ENCODE peak calls at places on chromosomes 11 and 22, in nine cellular contexts. A, N, K, M, I, Z, J, O and F are unnamed samples.
A peak's percentile ranks its signal among the peaks of the same experiment; 100 is the strongest.

GRCh38 chr11:59102259-59102765 is 4.7 kb upstream of the FAM111B start:
- DNase-seq in A (peak; percentile 96), N (no peak), K (peak; percentile 91), M (peak; percentile 66), I (no peak), Z (peak; percentile 65), J (no peak), O (no peak), F (peak; percentile 69)

GRCh38 chr11:22491826-22492225 is 133.8 kb downstream of the FANCF start:
- DNase-seq in A (peak; percentile 41), N (no peak), K (no peak), M (no peak), I (no peak), Z (no peak), J (no peak), O (no peak), F (no peak)

GRCh38 chr22:38802671-38803121 is 8.8 kb upstream of the DNAL4 start:
- DNase-seq in A (peak; percentile 70), N (no peak), K (no peak), M (peak; percentile 33), I (peak; percentile 53), Z (peak; percentile 35), J (peak; percentile 62), O (no peak), F (peak; percentile 85)

GRCh38 chr11:60378359-60378758 is at the start of gene MS4A7:
- DNase-seq in A (no peak), N (peak; percentile 81), K (peak; percentile 88), M (peak; percentile 44), I (no peak), Z (no peak), J (no peak), O (no peak), F (peak; percentile 72)

GRCh38 chr11:111148953-111149352 is 96.6 kb upstream of the POU2AF2 start:
- DNase-seq in A (no peak), N (no peak), K (no peak), M (no peak), I (no peak), Z (no peak), J (no peak), O (no peak), F (no peak)

GRCh38 chr22:44068422-44069191 is 44.5 kb downstream of the PARVB start:
- DNase-seq in A (no peak), N (peak; percentile 43), K (no peak), M (peak; percentile 38), I (no peak), Z (no peak), J (no peak), O (no peak), F (no peak)

GRCh38 chr11:76888989-76889388 is 28.3 kb downstream of the ACER3 start:
- DNase-seq in A (no peak), N (no peak), K (no peak), M (no peak), I (peak; percentile 3), Z (no peak), J (no peak), O (no peak), F (no peak)

GRCh38 chr11:131749100-131749499 is 378.7 kb downstream of the NTM start:
- DNase-seq in A (no peak), N (no peak), K (no peak), M (no peak), I (no peak), Z (no peak), J (no peak), O (no peak), F (no peak)

GRCh38 chr22:43592470-43592869 is 180.7 kb downstream of the MPPED1 start:
- DNase-seq in A (peak; percentile 73), N (no peak), K (no peak), M (no peak), I (no peak), Z (no peak), J (no peak), O (no peak), F (no peak)

GRCh38 chr11:74844072-74844471 is 95.4 kb downstream of the RNF169 start:
- DNase-seq in A (no peak), N (no peak), K (no peak), M (no peak), I (no peak), Z (no peak), J (no peak), O (no peak), F (no peak)

GRCh38 chr11:45473491-45473890 is 187.3 kb upstream of the SYT13 start:
- DNase-seq in A (peak; percentile 21), N (no peak), K (peak; percentile 18), M (no peak), I (no peak), Z (no peak), J (no peak), O (no peak), F (peak; percentile 20)

GRCh38 chr11:422249-422656 is 7.5 kb upstream of the SIGIRR start:
- DNase-seq in A (no peak), N (no peak), K (no peak), M (no peak), I (no peak), Z (no peak), J (no peak), O (no peak), F (no peak)

GRCh38 chr11:68974421-68975194 is 6.2 kb downstream of the MRGPRD start:
- DNase-seq in A (peak; percentile 68), N (no peak), K (peak; percentile 67), M (peak; percentile 6), I (no peak), Z (no peak), J (peak; percentile 77), O (no peak), F (peak; percentile 53)

GRCh38 chr22:41405588-41405987 is 23.8 kb downstream of the TEF start:
- DNase-seq in A (no peak), N (no peak), K (peak; percentile 77), M (no peak), I (no peak), Z (no peak), J (no peak), O (no peak), F (no peak)

GRCh38 chr22:27327497-27327896 is 474.1 kb downstream of the MN1 start:
- DNase-seq in A (no peak), N (no peak), K (no peak), M (no peak), I (no peak), Z (no peak), J (no peak), O (peak; percentile 64), F (no peak)

DNA sequence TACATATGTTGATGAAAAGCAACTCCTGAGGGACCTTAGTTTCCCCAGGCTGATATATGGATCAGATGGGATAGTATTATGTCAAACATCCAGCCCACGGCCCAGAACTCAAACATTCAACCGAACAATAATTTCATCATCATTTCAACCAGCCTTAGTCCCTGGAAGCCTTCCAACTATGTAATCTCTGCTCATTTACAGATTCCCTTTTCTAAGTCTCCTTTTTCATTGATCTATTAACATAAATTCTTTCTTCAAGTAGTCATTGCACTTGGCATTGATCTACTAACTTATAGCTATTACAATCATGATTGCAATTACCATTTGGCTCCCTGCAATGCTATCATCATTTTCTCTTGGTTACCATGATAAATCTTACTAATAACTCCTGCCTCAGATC is 175.0 kb downstream of the RRAS2 start:
- DNase-seq in A (no peak), N (no peak), K (no peak), M (no peak), I (no peak), Z (no peak), J (no peak), O (no peak), F (no peak)
- TF ChIP-seq POLR2AphosphoS5 in A (no peak), N (no peak), K (no peak), M (no peak), I (no peak), Z (no peak), J (no peak), O (no peak), F (no peak)

DNA sequence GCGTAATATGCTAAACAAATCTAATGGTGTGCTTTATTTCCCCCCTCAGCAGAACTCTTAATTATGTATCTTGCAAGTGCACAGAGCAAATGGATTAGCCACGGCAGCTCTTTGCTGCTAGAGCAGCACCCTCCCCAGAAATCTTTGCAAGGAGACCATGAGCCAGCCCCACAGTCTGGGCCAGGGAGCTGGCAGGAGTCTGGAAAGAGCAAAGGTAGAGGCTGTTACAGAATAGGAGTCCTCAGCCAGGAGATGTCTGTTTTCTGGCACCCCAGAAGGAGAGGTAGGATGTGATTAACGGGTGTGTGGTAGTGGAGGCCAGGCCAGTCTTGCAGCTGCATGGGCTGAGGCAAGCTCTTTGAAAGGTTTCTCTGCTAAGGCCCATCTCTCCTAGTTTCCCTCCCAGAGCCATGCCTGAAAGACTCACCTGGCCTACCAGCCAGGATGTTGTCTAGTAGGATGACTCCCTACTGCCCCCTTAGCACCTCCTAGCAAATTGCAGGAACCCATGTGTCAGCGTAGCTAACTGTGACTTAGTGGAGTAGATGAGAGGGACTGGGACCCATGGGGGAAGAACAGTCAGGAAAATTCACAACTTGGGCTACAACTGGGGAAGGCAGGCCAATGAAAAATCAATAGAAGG is 557.2 kb downstream of the BUD13 start:
- DNase-seq in A (peak; percentile 88), N (no peak), K (no peak), M (no peak), I (no peak), Z (no peak), J (no peak), O (no peak), F (no peak)
- TF ChIP-seq CTCF in A (peak; percentile 72), N (no peak), K (no peak), M (no peak), I (peak; percentile 37), Z (no peak), J (peak; percentile 46), O (no peak), F (no peak)

GRCh38 chr22:36472689-36473088 is 8.8 kb downstream of the TXN2 start:
- DNase-seq in A (no peak), N (no peak), K (no peak), M (no peak), I (no peak), Z (no peak), J (no peak), O (no peak), F (no peak)
- H3K4me3 ChIP-seq in A (no peak overlapping the region), N (no peak overlapping the region), K (no peak overlapping the region), M (no peak overlapping the region), I (no peak overlapping the region), Z (no peak overlapping the region), J (no peak overlapping the region), O (no peak overlapping the region), F (peak overlapping the region; percentile 50)

DNA sequence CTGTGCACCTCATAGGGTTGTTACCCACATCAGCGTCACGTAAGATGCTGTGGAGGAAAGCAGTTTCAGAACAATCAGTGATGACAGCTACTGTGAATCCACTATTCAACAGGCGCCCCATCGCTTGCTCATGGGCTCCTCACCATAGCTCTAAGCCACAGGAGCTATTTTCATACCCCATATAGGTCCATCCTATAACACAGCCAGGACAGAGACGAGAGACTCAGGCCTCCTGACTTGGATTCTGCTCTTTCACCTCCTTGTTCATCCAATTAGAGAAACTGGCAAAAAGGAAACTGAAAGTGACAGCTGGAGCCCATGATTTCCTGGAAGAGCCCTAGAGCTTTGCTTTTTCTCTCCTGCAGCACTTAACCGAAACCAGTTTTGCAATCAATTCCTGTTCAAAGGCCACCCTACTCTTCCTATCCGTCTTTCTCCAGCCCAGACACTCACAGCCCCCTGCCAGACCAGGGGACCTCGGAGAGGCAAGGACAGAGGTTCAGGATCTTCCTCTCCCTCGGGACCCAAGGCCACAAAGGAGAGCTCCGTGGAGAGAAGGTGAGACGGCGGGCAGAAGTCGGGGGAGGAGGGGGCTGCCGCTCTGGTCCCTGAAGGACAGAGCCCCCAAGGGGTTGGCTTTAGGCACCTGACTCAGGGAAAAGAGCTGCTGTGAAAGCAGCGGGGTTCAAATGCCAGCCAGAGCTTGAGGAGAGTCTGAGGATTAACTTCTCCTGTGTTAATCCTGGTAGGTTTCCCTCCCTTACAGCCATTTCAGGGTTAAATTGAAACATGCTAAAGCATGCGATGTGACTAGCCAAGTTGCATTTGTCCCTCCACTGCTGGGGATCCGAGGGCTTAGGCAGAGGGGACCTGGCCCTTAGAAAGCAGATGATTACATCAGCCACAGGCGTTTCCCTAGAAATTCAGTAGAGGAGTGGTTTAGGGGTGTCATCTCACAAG is at the start of gene APOL6:
- DNase-seq in A (peak; percentile 32), N (no peak), K (peak; percentile 81), M (peak; percentile 67), I (peak; percentile 76), Z (peak; percentile 46), J (no peak), O (no peak), F (peak; percentile 74)
- TF ChIP-seq POLR2AphosphoS5 in A (no peak), N (peak; percentile 23), K (peak; percentile 77), M (peak; percentile 68), I (peak; percentile 76), Z (peak; percentile 83), J (no peak), O (peak; percentile 64), F (peak; percentile 70)